ENCODE peak calls at places on chromosomes 11 and 22, in five cellular contexts. E is HCT116, S is kidney, X is AG04450, T is neural crest cell. D is an unnamed sample.
A peak's percentile ranks its signal among the peaks of the same experiment; 100 is the strongest.

GRCh38 chr11:95652002-95652472 is 137.5 kb downstream of the FAM76B start:
- DNase-seq in E (no peak), S (no peak), X (no peak), T (no peak), D (no peak)

GRCh38 chr11:102435688-102436087 is 16.9 kb downstream of the TMEM123 start:
- DNase-seq in E (no peak), S (no peak), X (no peak), T (no peak), D (no peak)

GRCh38 chr11:69654001-69654659 is 13.2 kb downstream of the CCND1 start:
- DNase-seq in E (no peak), S (peak; percentile 83), X (no peak), T (no peak), D (peak; percentile 38)

GRCh38 chr11:68810164-68810563 is 31.6 kb downstream of the CPT1A start:
- DNase-seq in E (no peak), S (no peak), X (no peak), T (no peak), D (no peak)

GRCh38 chr11:11149671-11150459 is 203.2 kb downstream of the CSNK2A3 start:
- DNase-seq in E (no peak), S (no peak), X (no peak), T (no peak), D (no peak)

GRCh38 chr11:119065369-119065768 is 2.2 kb upstream of the VPS11 start:
- DNase-seq in E (no peak), S (no peak), X (no peak), T (no peak), D (no peak)

GRCh38 chr11:16795146-16795545 is 56.7 kb downstream of the C11orf58 start:
- DNase-seq in E (no peak), S (no peak), X (no peak), T (no peak), D (no peak)

GRCh38 chr11:125062931-125063428 is at the start of gene SLC37A2:
- DNase-seq in E (no peak), S (peak; percentile 87), X (no peak), T (peak; percentile 46), D (peak; percentile 68)

GRCh38 chr22:33210129-33210784 is 152.1 kb upstream of the SYN3 start:
- DNase-seq in E (no peak), S (no peak), X (no peak), T (peak; percentile 44), D (peak; percentile 51)

GRCh38 chr11:112410325-112410724 is 149.7 kb upstream of the PLET1 start:
- DNase-seq in E (no peak), S (no peak), X (no peak), T (no peak), D (no peak)

GRCh38 chr11:1837171-1838076 is 1.4 kb upstream of the TNNI2 start:
- DNase-seq in E (no peak), S (peak; percentile 86), X (no peak), T (peak; percentile 83), D (peak; percentile 76)

GRCh38 chr11:103800406-103801114 is 235.9 kb upstream of the DDI1 start:
- DNase-seq in E (no peak), S (no peak), X (no peak), T (no peak), D (no peak)

GRCh38 chr11:11569936-11570491 is 51.8 kb downstream of the GALNT18 start:
- DNase-seq in E (no peak), S (peak; percentile 85), X (no peak), T (no peak), D (no peak)

GRCh38 chr22:25645964-25646363 is 81.5 kb downstream of the GRK3 start:
- DNase-seq in E (no peak), S (no peak), X (no peak), T (no peak), D (no peak)

GRCh38 chr11:2442554-2442953 is 1.8 kb downstream of the TRPM5 start:
- DNase-seq in E (no peak), S (no peak), X (no peak), T (no peak), D (no peak)

GRCh38 chr22:21000215-21000986 is 1.5 kb downstream of the THAP7 start:
- DNase-seq in E (no peak), S (peak; percentile 72), X (no peak), T (no peak), D (no peak)

GRCh38 chr11:100878474-100878873 is 191.4 kb downstream of the ARHGAP42 start:
- DNase-seq in E (no peak), S (no peak), X (no peak), T (no peak), D (no peak)

GRCh38 chr11:112834277-112834755 is 126.9 kb upstream of the NCAM1 start:
- DNase-seq in E (no peak), S (no peak), X (no peak), T (no peak), D (no peak)

GRCh38 chr11:74593463-74593862 is 1.1 kb downstream of the POLD3 start:
- DNase-seq in E (no peak), S (no peak), X (no peak), T (no peak), D (no peak)

DNA sequence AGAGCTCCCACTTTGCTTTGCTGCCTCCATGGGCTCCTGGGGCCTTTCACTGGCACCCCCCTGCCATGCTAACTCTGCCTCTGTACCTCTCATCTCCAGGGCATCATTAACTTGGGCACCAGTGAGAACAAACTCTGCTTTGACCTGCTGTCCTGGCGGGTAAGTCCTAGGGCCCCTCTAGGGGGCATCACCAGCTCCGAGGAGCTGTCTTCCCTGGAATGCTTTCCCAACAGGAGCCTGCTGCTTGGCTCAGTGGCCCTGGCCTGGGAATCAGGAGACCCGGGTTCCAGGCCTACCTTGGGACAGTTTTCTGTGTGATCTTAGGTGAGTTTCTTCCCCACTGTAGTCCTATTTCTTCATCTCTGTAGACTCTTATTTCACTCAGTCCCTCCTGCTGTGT is 5.1 kb downstream of the ACCS start:
- DNase-seq in E (no peak), S (no peak), X (no peak), T (no peak), D (no peak)
- TF ChIP-seq CTCF in E (peak; percentile 27), S (no peak), X (no peak), T (no peak), D (no peak)

DNA sequence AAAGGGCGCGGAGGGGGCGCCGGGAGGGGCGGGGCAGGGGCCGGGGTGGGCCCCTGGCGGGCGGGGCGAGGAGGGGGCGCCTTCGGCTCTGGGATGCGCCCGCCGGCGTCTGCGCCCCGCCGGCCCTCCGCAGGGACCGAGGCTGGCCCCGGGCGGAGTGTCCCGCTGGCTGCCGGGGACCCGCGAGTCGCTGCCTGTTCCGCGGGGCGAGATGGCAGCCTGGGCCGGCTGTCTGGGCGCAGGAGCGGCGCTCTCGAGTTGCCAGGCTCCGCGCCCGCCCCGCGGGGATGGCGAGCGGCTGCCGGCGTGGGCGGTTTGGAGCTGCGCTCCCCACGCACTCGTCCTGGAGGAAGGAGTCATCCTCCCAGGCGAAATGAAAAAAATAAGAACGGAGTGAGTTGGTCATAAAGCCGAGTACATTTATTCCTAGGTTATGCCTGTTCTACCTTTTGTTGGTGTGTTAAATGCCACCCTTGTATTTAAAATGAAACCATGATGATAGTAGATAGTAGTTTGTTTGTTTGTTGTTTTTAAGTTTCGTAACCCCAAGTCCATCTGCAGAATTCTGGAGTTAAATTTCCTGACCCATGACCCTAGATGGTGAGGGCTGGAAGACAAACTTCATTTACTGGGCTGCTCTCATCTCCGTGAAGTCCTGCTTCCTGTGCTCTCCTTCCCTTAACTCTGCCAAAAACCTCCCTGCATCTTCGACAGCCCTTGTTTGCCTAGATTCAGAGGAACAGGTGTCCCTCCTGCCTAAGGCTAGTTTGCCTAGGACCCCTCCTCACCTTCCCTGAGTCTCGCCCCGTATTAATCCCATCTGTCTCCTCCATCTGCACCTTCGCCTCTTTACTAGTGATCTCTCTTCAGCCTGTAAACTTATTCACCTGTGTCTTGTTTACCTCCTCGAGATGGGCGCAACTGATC is 32.8 kb downstream of the EIF3F start:
- DNase-seq in E (no peak), S (peak; percentile 77), X (no peak), T (no peak), D (no peak)
- TF ChIP-seq CTCF in E (no peak), S (no peak), X (no peak), T (no peak), D (no peak)

GRCh38 chr22:50302564-50302963 is 4.9 kb downstream of the PLXNB2 start:
- DNase-seq in E (no peak), S (no peak), X (no peak), T (no peak), D (no peak)

GRCh38 chr22:50304528-50305392 is 2.7 kb downstream of the PLXNB2 start:
- DNase-seq in E (no peak), S (no peak), X (no peak), T (no peak), D (peak; percentile 47)

GRCh38 chr22:50303515-50303847 is 4.0 kb downstream of the PLXNB2 start:
- DNase-seq in E (no peak), S (no peak), X (no peak), T (no peak), D (no peak)

GRCh38 chr22:50305393-50305657 is 2.1 kb downstream of the PLXNB2 start:
- DNase-seq in E (no peak), S (no peak), X (no peak), T (no peak), D (no peak)

DNA sequence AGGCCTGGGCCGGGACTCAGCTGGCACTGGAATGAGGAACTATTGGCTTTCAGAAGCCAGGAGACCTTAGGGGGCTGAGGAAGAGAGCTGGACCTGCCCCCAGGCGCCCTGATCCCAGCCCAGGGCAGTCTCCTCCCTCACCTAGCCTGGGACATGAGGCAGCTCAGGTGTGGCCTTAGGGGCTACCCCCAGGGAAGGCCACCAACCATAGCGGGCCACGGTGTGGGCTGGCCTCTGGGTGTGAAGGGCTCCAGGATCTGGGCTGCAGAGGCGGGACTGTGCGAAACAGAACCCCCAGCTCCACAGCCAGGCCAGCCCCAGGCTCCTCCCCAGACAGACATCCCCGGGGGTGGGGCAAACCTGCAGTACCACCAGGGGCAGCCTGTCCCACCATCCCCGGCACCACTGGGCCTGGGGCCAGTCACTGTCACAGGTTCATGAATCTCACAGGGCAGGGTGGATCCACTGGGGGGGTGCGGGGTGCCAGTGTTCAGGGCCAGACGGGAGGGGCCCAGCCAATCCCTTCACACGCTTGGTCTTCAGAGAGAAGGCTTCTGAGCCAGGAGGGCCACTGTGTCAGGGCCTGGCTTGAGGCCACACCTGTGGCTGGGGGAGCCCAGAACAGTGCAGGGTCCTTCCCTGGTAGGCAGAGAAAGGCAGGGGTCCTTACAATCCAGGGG is 3.5 kb downstream of the PLXNB2 start:
- DNase-seq in E (no peak), S (peak; percentile 91), X (no peak), T (no peak), D (peak; percentile 85)
- TF ChIP-seq CTCF in E (peak; percentile 13), S (no peak), X (peak; percentile 16), T (no peak), D (no peak)

GRCh38 chr11:32613500-32614151 is 30.0 kb downstream of the EIF3M start:
- DNase-seq in E (no peak), S (no peak), X (no peak), T (no peak), D (no peak)

GRCh38 chr11:32616903-32617302 is 33.3 kb downstream of the EIF3M start:
- DNase-seq in E (no peak), S (no peak), X (no peak), T (no peak), D (no peak)

GRCh38 chr11:32610926-32611325 is 27.3 kb downstream of the EIF3M start:
- DNase-seq in E (no peak), S (no peak), X (no peak), T (no peak), D (no peak)

GRCh38 chr11:32615422-32615821 is 31.8 kb downstream of the EIF3M start:
- DNase-seq in E (no peak), S (no peak), X (no peak), T (no peak), D (no peak)
- TF ChIP-seq CTCF in E (peak; percentile 37), S (no peak), X (peak; percentile 29), T (peak; percentile 37), D (no peak)